ENCODE peak calls at places on chromosome 5, in nine cellular contexts. J, R, C, M, A, H, Q, Z and N are unnamed samples.

GRCh38 chr5:37715361-37715760 is 124.5 kb downstream of the GDNF start:
- DNase-seq in R (no peak), H (no peak), C (no peak), M (peak; percentile 77), J (no peak), Z (no peak), A (no peak), Q (no peak), N (no peak)

GRCh38 chr5:143516249-143516648 is 112.8 kb upstream of the NR3C1 start:
- DNase-seq in C (no peak), H (peak; percentile 29), Z (no peak), Q (no peak), R (no peak), J (no peak), M (peak; percentile 35), A (no peak), N (no peak)

GRCh38 chr5:15664961-15665360 is 165.0 kb downstream of the FBXL7 start:
- DNase-seq in J (no peak), Q (peak; percentile 28), H (no peak), Z (no peak), R (no peak), A (no peak), M (no peak), C (no peak), N (no peak)

GRCh38 chr5:37740331-37741066 is 99.3 kb downstream of the GDNF start:
- DNase-seq in Q (peak; percentile 73), M (peak; percentile 30), A (peak; percentile 11), C (no peak), J (no peak), H (no peak), R (no peak), Z (no peak), N (no peak)

GRCh38 chr5:45542421-45542820 is 153.8 kb downstream of the HCN1 start:
- DNase-seq in H (no peak), Q (no peak), A (no peak), C (no peak), Z (no peak), M (no peak), R (no peak), J (peak; percentile 11), N (no peak)

GRCh38 chr5:1640276-1640898 is 116.6 kb upstream of the LPCAT1 start:
- DNase-seq in H (no peak), R (no peak), M (no peak), A (no peak), C (no peak), J (no peak), Z (no peak), Q (no peak), N (no peak)

GRCh38 chr5:60339691-60340191 is 360.2 kb downstream of the DEPDC1B start:
- DNase-seq in J (peak; percentile 16), Z (no peak), C (no peak), M (peak; percentile 42), H (no peak), Q (peak; percentile 92), A (no peak), R (peak; percentile 56), N (no peak)

GRCh38 chr5:33300209-33300742 is 140.5 kb upstream of the TARS1 start:
- DNase-seq in J (no peak), A (no peak), Q (peak; percentile 84), Z (peak; percentile 52), C (no peak), M (peak; percentile 44), H (peak; percentile 49), R (no peak), N (no peak)

GRCh38 chr5:115738807-115739206 is 77.7 kb downstream of the CDO1 start:
- DNase-seq in M (no peak), J (no peak), C (no peak), R (no peak), A (no peak), Z (no peak), H (no peak), Q (no peak), N (no peak)

GRCh38 chr5:67383451-67383850 is 186.9 kb upstream of the CD180 start:
- DNase-seq in C (no peak), A (no peak), R (no peak), Z (no peak), J (no peak), Q (no peak), M (no peak), H (no peak), N (no peak)

GRCh38 chr5:168426864-168427172 is 59.5 kb upstream of the RARS1 start:
- DNase-seq in H (no peak), Z (no peak), Q (no peak), A (no peak), J (no peak), C (no peak), M (no peak), R (no peak), N (no peak)

GRCh38 chr5:1793966-1794895 is 5.4 kb downstream of the MRPL36 start:
- DNase-seq in H (no peak), C (no peak), Q (peak; percentile 68), Z (no peak), A (peak; percentile 59), R (no peak), J (no peak), M (peak; percentile 96), N (no peak)

GRCh38 chr5:149114403-149115312 is 26.6 kb upstream of the ABLIM3 start:
- DNase-seq in Q (peak; percentile 91), A (peak; percentile 86), M (peak; percentile 79), C (peak; percentile 87), Z (peak; percentile 92), J (peak; percentile 76), R (peak; percentile 65), H (peak; percentile 56), N (no peak)

GRCh38 chr5:333945-334344 is 12.4 kb downstream of the AHRR start:
- DNase-seq in R (no peak), J (no peak), Z (no peak), M (no peak), Q (no peak), C (no peak), A (no peak), H (peak; percentile 39), N (no peak)

GRCh38 chr5:50839472-50839871 is 173.0 kb downstream of the PARP8 start:
- DNase-seq in C (no peak), M (no peak), A (no peak), H (no peak), R (no peak), Z (no peak), Q (no peak), J (no peak), N (no peak)

GRCh38 chr5:147512640-147513334 is 2.9 kb upstream of the DPYSL3 start:
- DNase-seq in A (no peak), R (no peak), C (no peak), M (no peak), Z (no peak), Q (no peak), H (no peak), J (no peak), N (no peak)

GRCh38 chr5:71895546-71895945 is 176.5 kb downstream of the CARTPT start:
- DNase-seq in Z (no peak), A (no peak), C (no peak), Q (no peak), J (no peak), R (no peak), H (no peak), M (no peak), N (no peak)

GRCh38 chr5:72523960-72524582 is 16.9 kb upstream of the ZNF366 start:
- DNase-seq in M (peak; percentile 79), Q (peak; percentile 94), J (no peak), Z (peak; percentile 79), A (peak; percentile 82), H (peak; percentile 91), C (peak; percentile 13), R (no peak), N (no peak)

GRCh38 chr5:56512314-56512996 is 279.3 kb upstream of the ANKRD55 start:
- DNase-seq in M (no peak), C (no peak), R (no peak), A (no peak), Q (no peak), J (peak; percentile 66), H (peak; percentile 5), Z (no peak), N (peak; percentile 32)

GRCh38 chr5:55472642-55473041 is 62.1 kb downstream of the PLPP1 start:
- DNase-seq in C (no peak), R (no peak), A (no peak), Z (no peak), M (no peak), Q (no peak), H (no peak), J (no peak), N (no peak)

GRCh38 chr5:149450199-149450598 is 71.1 kb upstream of the IL17B start:
- DNase-seq in J (peak; percentile 81), Z (no peak), R (no peak), A (peak; percentile 63), C (no peak), H (no peak), M (peak; percentile 63), Q (peak; percentile 89), N (no peak)

GRCh38 chr5:142976861-142977260 is 206.7 kb downstream of the ARHGAP26 start:
- DNase-seq in J (no peak), H (no peak), Z (peak; percentile 32), C (no peak), A (peak; percentile 46), M (peak; percentile 75), R (no peak), Q (no peak), N (no peak)

GRCh38 chr5:76542887-76543690 is 80.1 kb downstream of the F2RL2 start:
- DNase-seq in Q (no peak), Z (no peak), C (no peak), H (peak; percentile 26), M (no peak), J (no peak), A (peak; percentile 28), R (no peak), N (peak; percentile 96)

GRCh38 chr5:141973871-141974595 is 5.1 kb downstream of the RNF14 start:
- DNase-seq in Q (peak; percentile 44), Z (no peak), H (no peak), M (no peak), C (no peak), J (no peak), A (peak; percentile 87), R (no peak), N (no peak)

GRCh38 chr5:135964670-135965320 is 10.0 kb upstream of the LECT2 start:
- DNase-seq in J (no peak), H (no peak), C (no peak), Z (no peak), R (no peak), A (no peak), M (no peak), Q (peak; percentile 68), N (no peak)

GRCh38 chr5:109880907-109881685 is 191.4 kb downstream of the MAN2A1 start:
- DNase-seq in M (peak; percentile 50), Z (no peak), J (no peak), C (no peak), H (no peak), R (no peak), A (peak; percentile 29), Q (no peak), N (no peak)

GRCh38 chr5:93267276-93267675 is 313.7 kb downstream of the NR2F1-AS1 start:
- DNase-seq in M (no peak), A (no peak), C (no peak), J (no peak), Q (no peak), H (no peak), Z (no peak), R (no peak), N (no peak)

GRCh38 chr5:100576217-100576751 is 41.1 kb downstream of the FAM174A start:
- DNase-seq in A (no peak), R (no peak), Z (no peak), J (no peak), C (no peak), H (no peak), Q (peak; percentile 61), M (peak; percentile 13), N (no peak)

GRCh38 chr5:179803651-179804598 is 2.7 kb downstream of the MGAT4B start:
- DNase-seq in H (no peak), Z (peak; percentile 81), J (no peak), M (no peak), R (no peak), Q (no peak), C (no peak), A (peak; percentile 35), N (peak; percentile 37)

GRCh38 chr5:140145818-140146522 is 20.2 kb downstream of the IGIP start:
- DNase-seq in M (peak; percentile 66), C (peak; percentile 90), A (peak; percentile 74), Q (peak; percentile 59), Z (peak; percentile 49), J (peak; percentile 55), H (peak; percentile 64), R (peak; percentile 43), N (peak; percentile 52)

GRCh38 chr5:25414746-25415145 is 770.0 kb upstream of the CDH10 start:
- DNase-seq in Q (no peak), J (no peak), C (no peak), A (peak; percentile 79), Z (no peak), H (no peak), R (no peak), M (peak; percentile 24), N (no peak)